ENCODE peak calls at places on chromosomes 12 and 14, in seven cellular contexts. G, K, W, X, O, T and H are unnamed samples.

GRCh38 chr12:119115296-119115905 is 63.3 kb upstream of the HSPB8 start:
- DNase-seq in O (peak; percentile 56), G (no peak), K (no peak), W (no peak), T (no peak), X (peak; percentile 52), H (no peak)

GRCh38 chr14:99177046-99177655 is 94.8 kb downstream of the BCL11B start:
- DNase-seq in G (no peak), K (no peak), T (no peak), X (no peak), W (no peak), O (no peak), H (no peak)

GRCh38 chr14:34063042-34063441 is 112.2 kb upstream of the EGLN3 start:
- DNase-seq in O (no peak), K (no peak), T (no peak), G (no peak), X (no peak), W (no peak), H (no peak)

GRCh38 chr12:116700066-116700465 is 37.8 kb downstream of the SPRING1 start:
- DNase-seq in X (no peak), K (no peak), W (no peak), O (no peak), T (no peak), G (no peak), H (no peak)

GRCh38 chr12:108939594-108939993 is 59.7 kb downstream of the DAO start:
- DNase-seq in O (no peak), G (no peak), T (no peak), W (no peak), X (no peak), K (no peak), H (no peak)

GRCh38 chr12:42735869-42736361 is 146.4 kb upstream of the PRICKLE1 start:
- DNase-seq in W (no peak), K (no peak), T (no peak), G (no peak), O (no peak), X (no peak), H (no peak)

GRCh38 chr14:91419044-91419397 is 1.4 kb upstream of the CCDC88C start:
- DNase-seq in G (no peak), O (no peak), T (no peak), X (no peak), W (no peak), K (no peak), H (no peak)

GRCh38 chr12:52085682-52086180 is 6.2 kb downstream of the SMIM41 start:
- DNase-seq in G (no peak), W (no peak), X (no peak), K (no peak), O (no peak), T (no peak), H (no peak)

GRCh38 chr12:29521951-29522350 is 24.5 kb upstream of the OVCH1 start:
- DNase-seq in K (no peak), X (no peak), W (no peak), T (no peak), G (no peak), O (no peak), H (no peak)

GRCh38 chr14:26597136-26598080 is at the start of gene NOVA1:
- DNase-seq in K (no peak), X (no peak), O (peak; percentile 69), W (no peak), T (no peak), G (no peak), H (no peak)

GRCh38 chr14:89251066-89251465 is 166.0 kb downstream of the FOXN3 start:
- DNase-seq in G (no peak), W (no peak), K (no peak), T (no peak), X (no peak), O (no peak), H (no peak)

GRCh38 chr12:101172316-101172715 is 37.7 kb downstream of the SLC5A8 start:
- DNase-seq in O (no peak), G (no peak), T (no peak), X (no peak), K (no peak), W (no peak), H (no peak)

GRCh38 chr12:113465808-113466769 is 5.6 kb downstream of the LHX5 start:
- DNase-seq in O (peak; percentile 80), G (no peak), X (peak; percentile 29), T (no peak), W (no peak), K (no peak), H (no peak)

GRCh38 chr12:9843416-9843815 is 16.1 kb downstream of the KLRF1 start:
- DNase-seq in X (no peak), G (no peak), W (no peak), T (no peak), O (no peak), K (no peak), H (no peak)

GRCh38 chr12:57101892-57102695 is 9.1 kb downstream of the STAT6 start:
- DNase-seq in T (no peak), K (no peak), O (no peak), G (no peak), W (no peak), X (no peak), H (no peak)

GRCh38 chr14:102922490-102923200 is at the start of gene AMN:
- DNase-seq in W (no peak), G (no peak), O (no peak), K (no peak), T (no peak), X (no peak), H (no peak)

GRCh38 chr12:26791328-26791791 is 41.6 kb downstream of the ITPR2 start:
- DNase-seq in K (no peak), T (no peak), G (no peak), X (no peak), O (no peak), W (no peak), H (no peak)

GRCh38 chr14:54253195-54253947 is 143.4 kb upstream of the CDKN3 start:
- DNase-seq in G (peak; percentile 10), O (no peak), T (no peak), W (peak; percentile 62), X (no peak), K (no peak), H (peak; percentile 71)

GRCh38 chr14:104228221-104228620 is 89.8 kb downstream of the KIF26A start:
- DNase-seq in O (no peak), K (no peak), G (no peak), X (no peak), T (no peak), W (no peak), H (no peak)

GRCh38 chr12:117225179-117225578 is 34.9 kb upstream of the FBXO21 start:
- DNase-seq in X (no peak), W (no peak), G (no peak), K (no peak), O (no peak), T (no peak), H (no peak)

GRCh38 chr14:26873556-26873955 is 275.7 kb upstream of the NOVA1 start:
- DNase-seq in K (no peak), W (no peak), G (no peak), X (no peak), T (no peak), O (no peak), H (no peak)

GRCh38 chr12:64895541-64895940 is 71.1 kb downstream of the TBC1D30 start:
- DNase-seq in X (no peak), K (no peak), O (no peak), G (no peak), W (no peak), T (no peak), H (no peak)

GRCh38 chr12:95202691-95203476 is 14.4 kb downstream of the FGD6 start:
- DNase-seq in G (no peak), T (no peak), X (no peak), K (no peak), O (no peak), W (no peak), H (peak; percentile 28)

GRCh38 chr12:106415134-106415533 is 57.6 kb downstream of the POLR3B start:
- DNase-seq in K (no peak), O (no peak), X (no peak), G (no peak), W (peak; percentile 7), T (no peak), H (no peak)

GRCh38 chr12:63706336-63706735 is 38.0 kb upstream of the DPY19L2 start:
- DNase-seq in X (no peak), G (no peak), K (no peak), T (no peak), W (no peak), O (no peak), H (no peak)

GRCh38 chr14:30872602-30873001 is 1.8 kb upstream of the COCH start:
- DNase-seq in G (no peak), K (no peak), X (no peak), W (no peak), T (no peak), O (no peak), H (no peak)

GRCh38 chr12:68477256-68477655 is 133.4 kb upstream of the RAP1B start:
- DNase-seq in K (no peak), X (no peak), G (no peak), T (no peak), W (no peak), O (no peak), H (no peak)

GRCh38 chr12:71214511-71215285 is 56.9 kb upstream of the TSPAN8 start:
- DNase-seq in W (no peak), G (no peak), O (no peak), T (no peak), X (no peak), K (no peak), H (no peak)

GRCh38 chr14:75246546-75247285 is 31.9 kb upstream of the FOS start:
- DNase-seq in G (no peak), W (no peak), T (no peak), X (no peak), K (no peak), O (peak; percentile 21), H (no peak)

GRCh38 chr12:24079083-24079482 is 129.6 kb upstream of the SOX5 start:
- DNase-seq in T (no peak), G (no peak), O (no peak), W (no peak), K (no peak), X (no peak), H (no peak)